ENCODE peak calls at places on chromosome 4, in six cellular contexts. I is HCT116, N is K562, E is H1, J is HepG2, B is SK-N-SH. Y is an unnamed sample.

GRCh38 chr4:187286536-187286935 is 562.9 kb upstream of the FAT1 start:
- DNase-seq in J (no peak), N (no peak), I (no peak), B (no peak), E (no peak), Y (no peak)

GRCh38 chr4:150010525-150011126 is 67.6 kb upstream of the DCLK2 start:
- DNase-seq in J (peak), E (no peak), N (peak), B (peak), I (peak), Y (peak)

GRCh38 chr4:168553714-168554370 is 57.0 kb downstream of the PALLD start:
- DNase-seq in I (no peak), J (no peak), B (no peak), N (no peak), E (no peak), Y (no peak)

GRCh38 chr4:142778430-142778829 is 67.7 kb downstream of the INPP4B start:
- DNase-seq in E (no peak), B (no peak), N (no peak), I (no peak), J (no peak), Y (no peak)

GRCh38 chr4:40555176-40555900 is 74.3 kb downstream of the RBM47 start:
- DNase-seq in J (no peak), E (no peak), N (no peak), I (no peak), B (no peak), Y (no peak)

GRCh38 chr4:159252491-159252890 is 149.6 kb downstream of the RAPGEF2 start:
- DNase-seq in J (no peak), I (no peak), N (no peak), B (no peak), E (no peak), Y (no peak)

GRCh38 chr4:8131210-8131609 is 27.4 kb downstream of the ABLIM2 start:
- DNase-seq in E (no peak), N (no peak), B (no peak), J (no peak), I (no peak), Y (no peak)

GRCh38 chr4:153013202-153013988 is 77.3 kb downstream of the FHDC1 start:
- DNase-seq in J (no peak), B (no peak), I (no peak), E (no peak), N (no peak), Y (no peak)

GRCh38 chr4:88225216-88226107 is 58.9 kb downstream of the PPM1K start:
- DNase-seq in N (no peak), I (no peak), J (no peak), B (no peak), E (no peak), Y (no peak)

GRCh38 chr4:16231570-16232252 is 5.4 kb upstream of the TAPT1 start:
- DNase-seq in E (no peak), N (no peak), B (no peak), J (no peak), I (no peak), Y (no peak)

GRCh38 chr4:5954056-5954760 is 61.3 kb upstream of the CRMP1 start:
- DNase-seq in N (no peak), I (no peak), J (no peak), B (peak), E (no peak), Y (no peak)

GRCh38 chr4:139819082-139819481 is 153.5 kb downstream of the MGST2 start:
- DNase-seq in J (no peak), N (no peak), E (no peak), B (no peak), I (no peak), Y (no peak)

GRCh38 chr4:34939073-34939472 is 1305.2 kb downstream of the ARAP2 start:
- DNase-seq in E (no peak), I (no peak), N (no peak), B (no peak), J (no peak), Y (no peak)

GRCh38 chr4:6524436-6524835 is 50.6 kb upstream of the MAN2B2 start:
- DNase-seq in B (no peak), I (no peak), J (no peak), N (no peak), E (no peak), Y (no peak)

GRCh38 chr4:40923326-40924095 is 173.8 kb downstream of the NSUN7 start:
- DNase-seq in E (no peak), I (no peak), J (no peak), N (no peak), B (no peak), Y (no peak)

GRCh38 chr4:63922146-63922545 is 487.1 kb downstream of the TECRL start:
- DNase-seq in N (no peak), E (no peak), J (no peak), I (no peak), B (peak), Y (no peak)

GRCh38 chr4:107027379-107027778 is 8.7 kb downstream of the DKK2 start:
- DNase-seq in J (no peak), E (no peak), B (no peak), N (no peak), I (no peak), Y (no peak)

GRCh38 chr4:123673971-123674370 is 277.4 kb downstream of the SPRY1 start:
- DNase-seq in N (no peak), B (no peak), E (no peak), I (no peak), J (no peak), Y (no peak)

GRCh38 chr4:8728536-8729407 is 136.2 kb downstream of the CPZ start:
- DNase-seq in B (peak), J (no peak), E (no peak), I (no peak), N (no peak), Y (no peak)

GRCh38 chr4:65747386-65747785 is 77.1 kb upstream of the EPHA5 start:
- DNase-seq in J (no peak), N (no peak), I (no peak), B (no peak), E (no peak), Y (no peak)

GRCh38 chr4:74219241-74219640 is 61.3 kb downstream of the MTHFD2L start:
- DNase-seq in E (no peak), J (no peak), N (no peak), I (no peak), B (no peak), Y (no peak)

GRCh38 chr4:74223098-74223497 is 65.2 kb downstream of the MTHFD2L start:
- DNase-seq in N (no peak), I (no peak), E (no peak), J (no peak), B (no peak), Y (no peak)

GRCh38 chr4:74228691-74229640 is 71.0 kb downstream of the MTHFD2L start:
- DNase-seq in E (peak), J (peak), N (peak), I (peak), B (peak), Y (peak)

GRCh38 chr4:74218201-74218600 is 60.3 kb downstream of the MTHFD2L start:
- DNase-seq in B (no peak), E (no peak), I (no peak), J (no peak), N (no peak), Y (no peak)

GRCh38 chr4:74223801-74224200 is 65.9 kb downstream of the MTHFD2L start:
- DNase-seq in I (no peak), E (no peak), N (no peak), J (no peak), B (no peak), Y (no peak)
- H3K9ac ChIP-seq in I (no peak), E (no peak), N (no peak), J (no peak), B (no peak), Y (no peak)

GRCh38 chr4:37533286-37534033 is 152.7 kb downstream of the RELL1 start:
- DNase-seq in N (no peak), I (no peak), J (no peak), B (no peak), E (no peak), Y (no peak)

GRCh38 chr4:37540486-37540885 is 145.7 kb downstream of the RELL1 start:
- DNase-seq in N (no peak), J (no peak), B (no peak), I (no peak), E (no peak), Y (peak)

GRCh38 chr4:37538931-37539330 is 147.2 kb downstream of the RELL1 start:
- DNase-seq in E (no peak), I (no peak), J (no peak), N (no peak), B (no peak), Y (no peak)

GRCh38 chr4:37535872-37536271 is 150.3 kb downstream of the RELL1 start:
- DNase-seq in J (no peak), B (no peak), E (no peak), I (no peak), N (no peak), Y (no peak)

GRCh38 chr4:37537484-37537883 is 148.7 kb downstream of the RELL1 start:
- DNase-seq in J (no peak), B (no peak), E (no peak), N (no peak), I (no peak), Y (no peak)
- TF ChIP-seq YY1 in J (no peak), B (no peak), E (no peak), N (no peak), I (no peak), Y (no peak)

GRCh38 chr4:119028296-119028695 is 107.3 kb upstream of the MYOZ2 start:
- DNase-seq in J (no peak), E (no peak), N (no peak), B (no peak), I (no peak), Y (no peak)

GRCh38 chr4:119032921-119033685 is 102.5 kb upstream of the MYOZ2 start:
- DNase-seq in E (no peak), I (no peak), J (no peak), B (no peak), N (no peak), Y (no peak)

GRCh38 chr4:119031218-119031617 is 104.4 kb upstream of the MYOZ2 start:
- DNase-seq in B (no peak), I (no peak), N (no peak), E (no peak), J (no peak), Y (no peak)

GRCh38 chr4:119029847-119030535 is 105.6 kb upstream of the MYOZ2 start:
- DNase-seq in I (no peak), E (no peak), B (no peak), N (no peak), J (no peak), Y (no peak)

DNA sequence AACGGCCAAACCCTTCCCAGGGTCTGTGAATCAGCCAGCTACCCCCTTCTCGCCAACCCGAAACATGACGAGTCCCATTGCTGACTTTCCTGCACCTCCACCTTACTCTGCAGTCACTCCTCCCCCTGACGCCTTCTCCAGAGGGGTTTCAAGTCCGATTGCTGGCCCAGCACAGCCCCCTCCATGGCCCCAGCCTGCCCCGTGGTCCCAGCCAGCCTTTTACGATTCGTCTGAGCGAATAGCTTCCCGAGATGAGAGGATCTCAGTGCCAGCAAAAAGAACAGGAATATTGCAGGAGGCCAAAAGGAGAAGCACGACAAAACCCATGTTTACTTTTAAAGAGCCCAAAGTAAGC is 105.1 kb upstream of the MYOZ2 start:
- DNase-seq in I (no peak), E (no peak), J (no peak), N (no peak), B (no peak), Y (no peak)
- H3K9ac ChIP-seq in I (no peak), E (no peak), J (no peak), N (no peak), B (no peak), Y (no peak)

GRCh38 chr4:3344104-3344503 is 51.3 kb downstream of the RGS12 start:
- DNase-seq in I (no peak), N (no peak), J (no peak), B (no peak), E (no peak), Y (no peak)

GRCh38 chr4:3345384-3345783 is 52.6 kb downstream of the RGS12 start:
- DNase-seq in E (no peak), J (no peak), I (no peak), B (no peak), N (no peak), Y (no peak)

GRCh38 chr4:3344596-3344995 is 51.8 kb downstream of the RGS12 start:
- DNase-seq in J (no peak), B (no peak), N (no peak), I (no peak), E (no peak), Y (no peak)

GRCh38 chr4:3347871-3348270 is 55.0 kb downstream of the RGS12 start:
- DNase-seq in B (no peak), N (no peak), J (no peak), E (no peak), I (no peak), Y (no peak)

GRCh38 chr4:3346146-3346545 is 53.3 kb downstream of the RGS12 start:
- DNase-seq in I (peak), N (peak), J (peak), B (peak), E (no peak), Y (peak)
- TF ChIP-seq YY1 in I (no peak), N (no peak), J (no peak), B (no peak), E (no peak), Y (no peak)

DNA sequence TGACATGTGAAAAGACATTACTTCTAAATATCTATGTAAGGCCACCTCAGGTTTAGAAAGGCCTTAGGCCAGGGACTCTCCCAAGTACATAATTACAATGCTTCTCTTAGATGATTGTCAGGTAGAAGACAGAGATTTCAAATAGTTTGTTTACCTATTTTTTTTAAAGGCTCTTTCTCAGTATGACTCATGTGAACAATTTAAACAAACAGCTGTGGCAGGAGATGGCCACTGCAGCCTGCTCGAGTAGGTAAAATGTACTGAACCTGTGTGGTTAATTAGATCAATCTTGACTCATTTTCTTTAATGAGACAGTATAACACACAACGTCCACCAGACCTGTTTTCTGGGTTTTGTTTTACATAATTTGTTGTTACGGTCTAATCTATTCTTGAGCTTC is 50.2 kb downstream of the LEF1 start:
- DNase-seq in B (no peak), N (peak), I (no peak), E (no peak), J (peak), Y (no peak)
- H3K9ac ChIP-seq in B (no peak), N (no peak), I (no peak), E (no peak), J (no peak), Y (no peak)

GRCh38 chr4:86593726-86594558 is at the start of gene PTPN13:
- DNase-seq in J (peak), N (peak), E (peak), B (peak), I (peak), Y (peak)
- TF ChIP-seq YY1 in J (no peak), N (no peak), E (peak), B (no peak), I (no peak), Y (no peak)

Y was measured in NT2/D1.